ENCODE peak calls at places on chromosome 20, in seven cellular contexts. Q is WTC11, H is HEK293T, R is H1, X is HCT116, L is K562, U is HepG2. V is an unnamed sample.

GRCh38 chr20:49593441-49594142 is 25.7 kb upstream of the PTGIS start:
- DNase-seq in Q (no peak), H (no peak), R (no peak), X (no peak), L (no peak), U (no peak), V (no peak)

GRCh38 chr20:21381619-21382018 is 15.7 kb downstream of the NKX2-4 start:
- DNase-seq in Q (no peak), H (no peak), R (no peak), X (no peak), L (no peak), U (no peak), V (no peak)

GRCh38 chr20:45948261-45948733 is 13.8 kb downstream of the PCIF1 start:
- DNase-seq in Q (no peak), H (no peak), R (no peak), X (no peak), L (no peak), U (no peak), V (no peak)

GRCh38 chr20:7879883-7880282 is 60.4 kb downstream of the HAO1 start:
- DNase-seq in Q (no peak), H (no peak), R (no peak), X (no peak), L (no peak), U (peak), V (no peak)

GRCh38 chr20:9103955-9104354 is 35.1 kb downstream of the PLCB4 start:
- DNase-seq in Q (no peak), H (no peak), R (no peak), X (no peak), L (no peak), U (no peak), V (no peak)

GRCh38 chr20:16014436-16014835 is 558.8 kb downstream of the KIF16B start:
- DNase-seq in Q (no peak), H (no peak), R (no peak), X (no peak), L (no peak), U (no peak), V (no peak)

GRCh38 chr20:4633780-4634179 is 87.9 kb upstream of the PRND start:
- DNase-seq in Q (no peak), H (no peak), R (no peak), X (no peak), L (no peak), U (no peak), V (no peak)

GRCh38 chr20:18705906-18706305 is 107.7 kb upstream of the SCP2D1 start:
- DNase-seq in Q (no peak), H (no peak), R (no peak), X (no peak), L (no peak), U (no peak), V (no peak)

GRCh38 chr20:10619427-10619826 is 54.4 kb downstream of the JAG1 start:
- DNase-seq in Q (no peak), H (no peak), R (no peak), X (peak), L (no peak), U (no peak), V (no peak)

GRCh38 chr20:57480444-57481152 is 44.3 kb downstream of the CTCFL start:
- DNase-seq in Q (no peak), H (no peak), R (no peak), X (no peak), L (no peak), U (no peak), V (peak)

GRCh38 chr20:24149881-24150307 is 161.3 kb upstream of the GGTLC1 start:
- DNase-seq in Q (peak), H (peak), R (peak), X (no peak), L (peak), U (peak), V (no peak)

GRCh38 chr20:12113468-12114371 is 196.0 kb downstream of the BTBD3 start:
- DNase-seq in Q (no peak), H (no peak), R (no peak), X (no peak), L (no peak), U (no peak), V (no peak)

GRCh38 chr20:51710503-51710902 is 57.7 kb downstream of the ATP9A start:
- DNase-seq in Q (no peak), H (no peak), R (no peak), X (no peak), L (no peak), U (no peak), V (no peak)

GRCh38 chr20:22805970-22806369 is 221.6 kb upstream of the FOXA2 start:
- DNase-seq in Q (no peak), H (no peak), R (no peak), X (no peak), L (no peak), U (no peak), V (no peak)

GRCh38 chr20:22807646-22808045 is 223.3 kb upstream of the FOXA2 start:
- DNase-seq in Q (no peak), H (no peak), R (peak), X (peak), L (no peak), U (no peak), V (no peak)

GRCh38 chr20:22808628-22809027 is 224.3 kb upstream of the FOXA2 start:
- DNase-seq in Q (no peak), H (no peak), R (no peak), X (no peak), L (no peak), U (no peak), V (no peak)

GRCh38 chr20:22805219-22805618 is 220.8 kb upstream of the FOXA2 start:
- DNase-seq in Q (peak), H (no peak), R (no peak), X (no peak), L (no peak), U (peak), V (no peak)

DNA sequence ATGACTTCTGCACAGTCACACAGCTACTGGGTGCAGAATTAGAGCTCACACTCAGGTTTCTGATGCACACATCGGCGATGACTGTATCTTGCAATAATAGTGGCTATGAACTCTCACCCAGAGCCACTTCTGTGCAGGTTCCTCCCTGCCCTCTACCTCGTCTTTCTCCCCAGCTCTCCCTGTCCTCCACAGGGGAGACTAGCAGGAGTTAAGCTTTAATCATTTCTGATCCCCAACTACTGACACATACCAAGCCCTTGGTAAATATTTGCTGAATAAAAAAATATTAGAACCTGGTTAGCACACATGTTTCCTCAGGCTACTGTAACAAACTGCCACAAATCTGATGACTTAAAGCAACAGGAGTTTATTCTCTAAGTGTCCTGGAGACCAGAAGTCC is 222.7 kb upstream of the FOXA2 start:
- DNase-seq in Q (no peak), H (no peak), R (no peak), X (no peak), L (no peak), U (no peak), V (no peak)
- TF ChIP-seq SP1 in Q (no peak), H (no peak), R (no peak), X (no peak), L (no peak), U (no peak), V (no peak)

DNA sequence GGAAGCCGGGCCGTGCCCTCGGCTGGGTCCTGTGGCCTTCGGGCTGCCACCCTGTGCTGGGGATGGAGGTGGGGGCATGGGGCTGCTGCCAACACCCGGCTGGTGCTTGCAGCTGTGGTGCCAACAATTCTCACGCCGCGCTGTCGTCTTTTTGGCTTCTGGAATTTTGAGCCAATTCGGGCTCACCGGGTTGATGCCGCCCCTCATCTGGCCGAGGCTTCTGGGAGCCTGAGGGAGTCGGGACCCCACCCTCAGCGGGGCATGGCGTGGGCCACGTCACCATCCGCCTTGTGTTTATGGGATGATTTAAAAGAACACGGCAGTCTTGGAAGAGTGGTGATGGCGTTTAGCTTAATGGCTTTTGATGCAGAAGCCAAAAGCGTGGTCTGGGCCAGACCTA is 8.7 kb upstream of the NPBWR2 start:
- DNase-seq in Q (no peak), H (no peak), R (peak), X (no peak), L (no peak), U (no peak), V (no peak)
- TF ChIP-seq SP1 in Q (no peak), H (no peak), R (no peak), X (no peak), L (no peak), U (no peak), V (no peak)

GRCh38 chr20:60838297-60838696 is 413.8 kb upstream of the CDH4 start:
- DNase-seq in Q (no peak), H (no peak), R (no peak), X (no peak), L (no peak), U (no peak), V (no peak)
- TF ChIP-seq SP1 in Q (no peak), H (no peak), R (no peak), X (no peak), L (no peak), U (no peak), V (no peak)

DNA sequence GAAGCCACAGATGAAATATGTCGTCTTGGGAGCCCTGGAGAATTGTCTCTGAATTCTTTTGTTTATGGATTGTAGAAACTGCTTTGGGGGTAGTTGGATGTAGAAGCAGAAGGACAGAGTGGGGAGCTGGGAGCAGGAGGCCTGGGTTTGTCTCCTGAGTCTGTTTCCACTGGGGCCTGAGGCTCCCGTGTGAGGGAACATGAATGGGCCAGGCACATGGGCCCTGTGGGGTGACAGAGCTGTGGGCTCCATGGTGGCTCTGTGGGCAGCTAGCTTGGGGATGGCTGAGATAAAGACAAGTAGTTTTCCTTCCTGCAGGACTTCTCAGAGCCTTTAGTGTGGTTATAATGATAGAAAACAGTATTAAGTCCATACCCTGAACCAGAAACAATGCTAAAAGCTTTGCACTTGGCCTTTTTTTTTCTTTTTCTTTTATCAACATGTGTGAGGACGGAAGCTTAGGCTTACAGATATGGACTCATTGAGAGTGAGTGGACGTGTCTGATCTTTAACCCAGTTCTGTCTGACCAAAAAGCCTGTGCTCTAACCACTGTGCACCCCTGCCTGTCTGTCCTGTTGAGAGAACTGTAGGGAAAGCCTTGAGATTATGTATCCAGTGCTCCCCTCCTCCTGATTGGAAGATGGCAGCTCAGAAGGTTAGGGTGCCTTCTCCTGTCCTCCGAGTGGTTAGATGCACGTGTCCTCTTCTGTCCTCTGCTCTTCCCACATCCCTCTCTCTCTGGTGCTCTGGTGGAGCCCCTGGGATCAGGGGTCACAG is 98.3 kb downstream of the CDH26 start:
- DNase-seq in Q (no peak), H (no peak), R (no peak), X (no peak), L (no peak), U (no peak), V (no peak)
- TF ChIP-seq SP1 in Q (no peak), H (no peak), R (no peak), X (no peak), L (no peak), U (no peak), V (no peak)

DNA sequence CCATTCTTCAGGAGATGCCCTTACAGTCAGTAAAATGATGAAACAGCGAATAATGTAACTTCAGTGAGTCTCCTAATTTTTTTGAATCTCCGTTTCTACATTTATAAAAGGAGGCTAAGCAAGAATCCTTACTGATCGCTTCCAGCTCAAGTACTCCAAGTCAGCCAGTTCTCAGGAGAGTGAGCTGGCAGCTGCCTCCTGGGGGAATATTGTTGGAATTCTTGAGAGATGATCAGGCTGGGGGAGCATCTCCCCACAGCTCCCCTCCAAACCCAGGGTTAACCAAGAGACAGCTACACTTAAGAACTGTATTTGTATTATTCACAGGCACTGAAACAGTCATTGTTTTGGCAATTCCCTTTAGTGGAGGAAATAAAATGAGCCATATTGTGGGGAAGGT is 89.1 kb upstream of the PCSK2 start:
- DNase-seq in Q (no peak), H (no peak), R (no peak), X (no peak), L (no peak), U (no peak), V (no peak)
- TF ChIP-seq SP1 in Q (no peak), H (no peak), R (no peak), X (no peak), L (no peak), U (no peak), V (no peak)